ENCODE peak calls at places on chromosomes 16 and 17, in nine cellular contexts. R, L, V, T, A, N, P, Y and X are unnamed samples.

GRCh38 chr16:50448522-50448921 is 79.7 kb upstream of the BRD7 start:
- DNase-seq in L (no peak), T (no peak), V (no peak), R (no peak), Y (no peak), P (no peak), N (no peak), A (no peak), X (no peak)

GRCh38 chr17:81330884-81331245 is 35.8 kb upstream of the SLC38A10 start:
- DNase-seq in L (peak; percentile 47), V (no peak), R (no peak), Y (no peak), T (no peak), P (no peak), N (no peak), A (no peak), X (no peak)

GRCh38 chr17:33039874-33040273 is 48.2 kb downstream of the SPACA3 start:
- DNase-seq in T (no peak), A (peak; percentile 34), P (peak; percentile 66), Y (no peak), N (peak; percentile 44), V (no peak), R (no peak), L (no peak), X (no peak)

GRCh38 chr17:164536-165235 is 16.8 kb downstream of the DOC2B start:
- DNase-seq in A (peak; percentile 67), Y (no peak), T (peak; percentile 52), N (peak; percentile 66), V (no peak), R (peak; percentile 63), L (no peak), P (peak; percentile 34), X (no peak)

GRCh38 chr17:63435681-63436522 is 10.2 kb downstream of the CYB561 start:
- DNase-seq in L (peak; percentile 57), A (no peak), R (peak; percentile 75), P (no peak), N (no peak), Y (no peak), V (no peak), T (no peak), X (peak; percentile 97)

GRCh38 chr16:87809150-87809902 is 43.5 kb upstream of the KLHDC4 start:
- DNase-seq in V (no peak), N (no peak), A (no peak), L (no peak), Y (no peak), P (no peak), R (peak; percentile 84), T (no peak), X (no peak)

GRCh38 chr16:57537596-57538234 is 1.3 kb upstream of the CCDC102A start:
- DNase-seq in A (no peak), T (peak; percentile 16), V (no peak), Y (no peak), N (peak; percentile 2), L (no peak), R (peak; percentile 58), P (no peak), X (no peak)

GRCh38 chr17:29341726-29342125 is 47.8 kb upstream of the NUFIP2 start:
- DNase-seq in Y (no peak), V (no peak), A (no peak), P (peak; percentile 19), L (no peak), R (no peak), T (no peak), N (peak; percentile 54), X (no peak)

GRCh38 chr17:52159159-52159809 is 770 bp upstream of the CA10 start:
- DNase-seq in Y (no peak), V (no peak), N (no peak), R (no peak), A (no peak), L (no peak), T (no peak), P (no peak), X (no peak)

GRCh38 chr17:8488931-8489330 is 53.2 kb downstream of the NDEL1 start:
- DNase-seq in V (no peak), P (peak; percentile 98), N (peak; percentile 94), Y (no peak), R (no peak), T (peak; percentile 80), A (peak; percentile 61), L (no peak), X (peak; percentile 44)

GRCh38 chr17:20944014-20944905 is 98.6 kb downstream of the USP22 start:
- DNase-seq in L (peak; percentile 68), T (peak; percentile 74), R (peak; percentile 53), N (no peak), Y (no peak), A (no peak), P (no peak), V (no peak), X (peak; percentile 76)